ENCODE peak calls at places on chromosomes 2 and 18, in five cellular contexts. Y is adrenal gland, W is body of pancreas, A is Peyer's patch, M is suprapubic skin. Z is an unnamed sample.

GRCh38 chr2:131641414-131642206 is 113.9 kb downstream of the CCDC74A start:
- DNase-seq in W (no peak), M (no peak), Y (no peak), A (no peak), Z (no peak)

GRCh38 chr18:23479829-23480505 is 23.3 kb upstream of the RMC1 start:
- DNase-seq in W (no peak), A (no peak), Y (no peak), M (no peak), Z (no peak)

GRCh38 chr18:78757014-78757413 is 222.6 kb upstream of the SALL3 start:
- DNase-seq in A (no peak), Y (no peak), W (no peak), M (no peak), Z (no peak)

GRCh38 chr2:159317392-159318088 is 31.0 kb upstream of the WDSUB1 start:
- DNase-seq in M (no peak), A (no peak), W (no peak), Y (no peak), Z (no peak)

GRCh38 chr2:37784759-37785149 is 113.3 kb upstream of the CDC42EP3 start:
- DNase-seq in Y (no peak), M (no peak), A (no peak), W (no peak), Z (no peak)

GRCh38 chr2:158460632-158461297 is 4.0 kb downstream of the PKP4 start:
- DNase-seq in Y (no peak), A (no peak), M (no peak), W (no peak), Z (no peak)

GRCh38 chr2:22946553-22946952 is 438.4 kb upstream of the KLHL29 start:
- DNase-seq in Y (no peak), W (no peak), M (no peak), A (no peak), Z (no peak)

GRCh38 chr2:237663517-237663916 is 36.1 kb downstream of the LRRFIP1 start:
- DNase-seq in W (no peak), Y (no peak), A (no peak), M (no peak), Z (no peak)

GRCh38 chr2:47002480-47003381 is 87.1 kb upstream of the MCFD2 start:
- DNase-seq in A (no peak), Y (peak; percentile 78), W (peak; percentile 55), M (no peak), Z (no peak)

GRCh38 chr2:48414980-48415764 is 114.8 kb upstream of the STON1 start:
- DNase-seq in M (no peak), W (no peak), Y (no peak), A (no peak), Z (peak; percentile 24)

GRCh38 chr2:69437751-69438154 is 518 bp upstream of the NFU1 start:
- DNase-seq in M (no peak), W (peak; percentile 58), Y (no peak), A (peak; percentile 18), Z (peak; percentile 44)

GRCh38 chr18:44895176-44895798 is 214.6 kb downstream of the SETBP1 start:
- DNase-seq in M (no peak), Y (peak; percentile 19), W (peak; percentile 63), A (peak; percentile 22), Z (peak; percentile 32)

GRCh38 chr2:200667397-200667796 is 81.6 kb downstream of the AOX1 start:
- DNase-seq in W (no peak), Y (no peak), M (no peak), A (no peak), Z (no peak)

GRCh38 chr2:187475499-187476248 is 27.6 kb upstream of the CALCRL start:
- DNase-seq in A (no peak), M (no peak), Y (peak; percentile 10), W (no peak), Z (no peak)

GRCh38 chr18:58657081-58657480 is 14.2 kb upstream of the MALT1 start:
- DNase-seq in W (no peak), M (no peak), Y (no peak), A (no peak), Z (no peak)

GRCh38 chr2:236582968-236583367 is 13.3 kb downstream of the ACKR3 start:
- DNase-seq in W (no peak), M (peak; percentile 64), A (no peak), Y (no peak), Z (no peak)
- TF ChIP-seq POLR2A in W (no peak), M (no peak), A (no peak), Y (no peak), Z (no peak)

DNA sequence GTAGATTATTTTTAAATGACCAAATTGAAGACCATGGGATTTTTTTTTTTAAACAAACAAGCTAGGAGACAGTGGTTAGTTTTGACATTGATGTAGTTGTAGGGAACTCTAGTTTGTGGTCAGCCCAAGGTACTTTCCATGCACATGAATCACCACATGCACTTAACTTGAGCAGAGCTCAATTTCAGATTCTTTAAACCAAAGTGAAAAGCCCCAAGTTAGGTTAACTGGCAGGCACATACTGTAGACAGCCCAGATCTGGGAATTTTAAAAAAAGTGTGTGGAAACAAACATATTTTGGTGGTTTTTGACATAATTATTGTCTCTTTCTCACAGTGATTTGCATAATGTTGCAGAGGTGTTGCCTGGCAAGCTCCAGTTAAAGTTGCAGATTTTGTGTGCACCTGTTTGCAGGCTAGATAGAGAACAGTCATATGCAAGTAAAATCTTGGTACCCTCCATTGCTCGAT is 88.4 kb downstream of the BCL2L11 start:
- DNase-seq in M (no peak), A (no peak), Y (no peak), W (no peak), Z (no peak)
- H3K27ac ChIP-seq in M (no peak overlapping the region), A (no peak overlapping the region), Y (no peak overlapping the region), W (no peak overlapping the region), Z (no peak overlapping the region)

GRCh38 chr18:70450658-70451253 is 161.9 kb downstream of the SOCS6 start:
- DNase-seq in M (no peak), W (no peak), A (no peak), Y (no peak), Z (no peak)
- TF ChIP-seq CTCF in M (no peak), W (no peak), A (no peak), Y (peak; percentile 20), Z (no peak)

DNA sequence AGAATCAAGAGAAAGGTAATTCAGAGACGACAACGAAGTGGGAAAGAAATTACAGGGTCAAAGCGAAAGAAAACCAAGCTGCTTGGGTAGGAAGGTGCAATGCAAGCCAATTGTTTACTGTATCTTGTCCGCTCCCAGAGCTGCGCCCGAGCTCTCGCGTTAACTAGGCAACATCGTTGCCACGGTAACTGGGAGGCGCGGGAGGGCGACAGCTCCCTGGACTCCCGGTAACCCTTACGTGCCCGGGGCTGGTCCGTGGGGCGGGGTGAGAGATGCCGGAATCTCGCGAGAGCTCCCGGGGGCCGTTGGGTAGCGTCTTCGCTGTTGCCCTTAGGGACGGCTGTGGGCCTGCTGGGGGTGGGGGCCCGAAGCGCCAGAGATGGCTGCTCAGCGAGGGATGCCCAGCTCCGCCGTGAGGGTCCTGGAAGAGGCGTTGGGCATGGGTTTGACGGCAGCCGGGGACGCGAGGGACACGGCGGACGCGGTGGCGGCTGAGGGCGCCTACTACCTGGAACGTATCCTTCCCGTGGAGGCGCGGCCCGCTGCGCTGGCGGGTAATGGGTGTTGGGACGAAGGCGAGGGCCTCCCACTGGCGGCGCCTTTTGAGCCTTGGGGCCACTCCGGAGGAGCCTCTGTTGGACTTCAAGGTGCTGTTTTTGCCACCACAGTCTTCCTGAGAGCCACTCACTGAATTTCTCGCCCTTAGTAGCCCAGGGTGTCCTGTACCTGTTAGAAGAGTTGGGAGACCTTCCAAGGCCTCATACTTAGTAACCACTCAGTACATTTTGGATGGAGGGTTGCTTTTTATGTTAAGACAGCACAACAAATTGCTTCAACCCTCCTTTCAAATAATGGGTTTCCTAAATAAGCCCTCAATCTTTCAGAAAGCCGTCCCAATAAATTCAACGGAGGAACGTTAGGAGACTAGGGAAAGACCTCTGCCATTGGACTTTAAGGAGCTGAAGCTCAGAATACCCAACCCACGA is at the start of gene SPAG16:
- DNase-seq in W (peak; percentile 97), Y (peak; percentile 98), A (peak; percentile 92), M (peak; percentile 96), Z (peak; percentile 94)
- TF ChIP-seq POLR2A in W (peak; percentile 38), Y (no peak), A (no peak), M (no peak), Z (no peak)

Z was measured in upper lobe of left lung.